ENCODE peak calls at places on chromosome 13, in eight cellular contexts. M is aorta; R is naive thymus-derived CD8-positive, alpha-beta T cell; N is activated effector memory CD4-positive, alpha-beta T cell treated with anti-CD3 and anti-CD28 coated beads, Interleukin-2, amount 50 U/mL, for 16 hours; J is kidney; X is left colon; I is SK-MEL-5; B is activated CD4-positive, alpha-beta T cell treated with anti-CD3 and anti-CD28 coated beads, Interleukin-2, amount 10 ng/mL, durations not matched to agents 7 days and 5 days. U is an unnamed sample.

GRCh38 chr13:110479648-110480047 is 81.9 kb downstream of the RAB20 start:
- DNase-seq in M (peak; percentile 85), R (no peak), N (no peak), J (peak; percentile 88), X (no peak), I (no peak), B (no peak), U (no peak)

GRCh38 chr13:37492741-37493514 is 105.6 kb downstream of the POSTN start:
- DNase-seq in M (no peak), R (no peak), N (no peak), J (no peak), X (no peak), I (no peak), B (no peak), U (no peak)

GRCh38 chr13:32298695-32299094 is 16.5 kb downstream of the ZAR1L start:
- DNase-seq in M (no peak), R (no peak), N (no peak), J (no peak), X (no peak), I (no peak), B (no peak), U (no peak)

GRCh38 chr13:20993661-20994440 is 67.5 kb downstream of the LATS2 start:
- DNase-seq in M (no peak), R (no peak), N (no peak), J (no peak), X (no peak), I (no peak), B (no peak), U (no peak)

GRCh38 chr13:80783926-80784325 is 443.0 kb upstream of the SPRY2 start:
- DNase-seq in M (no peak), R (no peak), N (no peak), J (no peak), X (no peak), I (peak; percentile 22), B (no peak), U (no peak)

GRCh38 chr13:46359731-46360130 is 27.3 kb downstream of the RUBCNL start:
- DNase-seq in M (no peak), R (no peak), N (no peak), J (no peak), X (no peak), I (no peak), B (no peak), U (no peak)

GRCh38 chr13:23868521-23868920 is 20.7 kb downstream of the MIPEP start:
- DNase-seq in M (no peak), R (no peak), N (no peak), J (no peak), X (no peak), I (no peak), B (no peak), U (no peak)

GRCh38 chr13:75079226-75079625 is 402.7 kb downstream of the TBC1D4 start:
- DNase-seq in M (no peak), R (no peak), N (no peak), J (no peak), X (no peak), I (no peak), B (no peak), U (no peak)

GRCh38 chr13:60690607-60691006 is 293.6 kb downstream of the TDRD3 start:
- DNase-seq in M (no peak), R (no peak), N (no peak), J (no peak), X (no peak), I (no peak), B (no peak), U (no peak)

GRCh38 chr13:66849706-66850105 is 380.4 kb downstream of the PCDH9 start:
- DNase-seq in M (no peak), R (no peak), N (no peak), J (no peak), X (no peak), I (no peak), B (no peak), U (no peak)

GRCh38 chr13:73913043-73913740 is 221.0 kb downstream of the KLF12 start:
- DNase-seq in M (no peak), R (no peak), N (no peak), J (no peak), X (no peak), I (no peak), B (no peak), U (no peak)

GRCh38 chr13:62512194-62513141 is 1096.8 kb upstream of the PCDH20 start:
- DNase-seq in M (peak; percentile 47), R (no peak), N (no peak), J (peak; percentile 37), X (no peak), I (peak; percentile 77), B (peak; percentile 18), U (no peak)

GRCh38 chr13:70339738-70340137 is 231.5 kb upstream of the KLHL1 start:
- DNase-seq in M (no peak), R (no peak), N (no peak), J (no peak), X (no peak), I (peak; percentile 78), B (no peak), U (no peak)

GRCh38 chr13:110503037-110503901 is 58.3 kb downstream of the RAB20 start:
- DNase-seq in M (no peak), R (no peak), N (no peak), J (peak; percentile 35), X (no peak), I (no peak), B (no peak), U (no peak)